ENCODE peak calls at places on chromosomes 2 and 18, in four cellular contexts. One of them, this sample, is unnamed.

GRCh38 chr2:226618875-226619605 is 180.6 kb downstream of the IRS1 start:
- DNase-seq in K562: no peak
- DNase-seq in GM12878: no peak
- DNase-seq in HepG2: peak; percentile 98
- DNase-seq in this sample: peak; percentile 27

GRCh38 chr2:102010767-102011351 is 19.1 kb downstream of the IL1R2 start:
- DNase-seq in HepG2: no peak
- DNase-seq in K562: no peak
- DNase-seq in GM12878: no peak
- DNase-seq in this sample: no peak

GRCh38 chr2:69163109-69163508 is 150.1 kb downstream of the ANTXR1 start:
- DNase-seq in GM12878: peak; percentile 53
- DNase-seq in K562: peak; percentile 42
- DNase-seq in HepG2: no peak
- DNase-seq in this sample: peak; percentile 47

GRCh38 chr2:29580223-29580622 is 341.2 kb downstream of the ALK start:
- DNase-seq in K562: no peak
- DNase-seq in HepG2: no peak
- DNase-seq in GM12878: no peak
- DNase-seq in this sample: no peak

GRCh38 chr18:54924948-54925347 is 34.3 kb downstream of the CCDC68 start:
- DNase-seq in K562: no peak
- DNase-seq in GM12878: no peak
- DNase-seq in HepG2: no peak
- DNase-seq in this sample: no peak

GRCh38 chr2:145617906-145618305 is 1098.0 kb upstream of the ZEB2 start:
- DNase-seq in K562: no peak
- DNase-seq in GM12878: no peak
- DNase-seq in HepG2: no peak
- DNase-seq in this sample: no peak

GRCh38 chr18:57965246-57965645 is 78.8 kb upstream of the NEDD4L start:
- DNase-seq in HepG2: no peak
- DNase-seq in GM12878: no peak
- DNase-seq in K562: no peak
- DNase-seq in this sample: no peak

GRCh38 chr2:100859902-100860301 is 40.0 kb downstream of the NPAS2 start:
- DNase-seq in HepG2: no peak
- DNase-seq in K562: no peak
- DNase-seq in GM12878: no peak
- DNase-seq in this sample: no peak

GRCh38 chr2:240557808-240558207 is at the start of gene ANKMY1:
- DNase-seq in K562: no peak
- DNase-seq in GM12878: no peak
- DNase-seq in HepG2: no peak
- DNase-seq in this sample: no peak

GRCh38 chr2:37618326-37618725 is 53.1 kb downstream of the CDC42EP3 start:
- DNase-seq in K562: no peak
- DNase-seq in GM12878: no peak
- DNase-seq in HepG2: no peak
- DNase-seq in this sample: no peak

GRCh38 chr2:128833628-128834027 is 515.0 kb upstream of the HS6ST1 start:
- DNase-seq in K562: no peak
- DNase-seq in HepG2: no peak
- DNase-seq in GM12878: no peak
- DNase-seq in this sample: no peak

GRCh38 chr2:190947711-190948251 is 66.2 kb downstream of the STAT1 start:
- DNase-seq in K562: no peak
- DNase-seq in GM12878: peak; percentile 45
- DNase-seq in HepG2: peak; percentile 51
- DNase-seq in this sample: peak; percentile 49

GRCh38 chr18:45802814-45803492 is 22.5 kb upstream of the SIGLEC15 start:
- DNase-seq in GM12878: no peak
- DNase-seq in K562: peak; percentile 6
- DNase-seq in HepG2: no peak
- DNase-seq in this sample: peak; percentile 93

GRCh38 chr2:5125017-5125730 is 567.0 kb upstream of the SOX11 start:
- DNase-seq in K562: no peak
- DNase-seq in GM12878: no peak
- DNase-seq in HepG2: no peak
- DNase-seq in this sample: no peak

GRCh38 chr2:1609040-1609439 is 135.3 kb downstream of the PXDN start:
- DNase-seq in GM12878: no peak
- DNase-seq in K562: no peak
- DNase-seq in HepG2: no peak
- DNase-seq in this sample: no peak

GRCh38 chr2:120508581-120509041 is 162.7 kb downstream of the INHBB start:
- DNase-seq in GM12878: no peak
- DNase-seq in HepG2: no peak
- DNase-seq in K562: no peak
- DNase-seq in this sample: no peak

GRCh38 chr2:200442471-200442870 is 67.4 kb downstream of the KCTD18 start:
- DNase-seq in HepG2: no peak
- DNase-seq in GM12878: no peak
- DNase-seq in K562: no peak
- DNase-seq in this sample: no peak

GRCh38 chr2:209977386-209978239 is 24.8 kb upstream of the RPE start:
- DNase-seq in GM12878: peak; percentile 21
- DNase-seq in K562: peak; percentile 34
- DNase-seq in HepG2: peak; percentile 39
- DNase-seq in this sample: peak; percentile 28

GRCh38 chr2:214856116-214856515 is 46.6 kb upstream of the BARD1 start:
- DNase-seq in K562: no peak
- DNase-seq in HepG2: no peak
- DNase-seq in GM12878: no peak
- DNase-seq in this sample: no peak

GRCh38 chr2:115880558-115880957 is 1438.1 kb downstream of the DPP10 start:
- DNase-seq in GM12878: no peak
- DNase-seq in K562: no peak
- DNase-seq in HepG2: no peak
- DNase-seq in this sample: no peak

GRCh38 chr2:71935291-71935848 is 212.3 kb downstream of the CYP26B1 start:
- DNase-seq in GM12878: no peak
- DNase-seq in HepG2: no peak
- DNase-seq in K562: no peak
- DNase-seq in this sample: no peak

GRCh38 chr2:36615214-36615613 is 17.2 kb upstream of the FEZ2 start:
- DNase-seq in K562: peak; percentile 14
- DNase-seq in HepG2: no peak
- DNase-seq in GM12878: no peak
- DNase-seq in this sample: no peak

GRCh38 chr2:45595724-45596435 is 15.2 kb downstream of the SRBD1 start:
- DNase-seq in GM12878: no peak
- DNase-seq in HepG2: no peak
- DNase-seq in K562: no peak
- DNase-seq in this sample: no peak

GRCh38 chr2:2868065-2868464 is 509.6 kb downstream of the EIPR1 start:
- DNase-seq in K562: no peak
- DNase-seq in HepG2: no peak
- DNase-seq in GM12878: no peak
- DNase-seq in this sample: no peak

GRCh38 chr18:2978626-2979025 is 34.3 kb downstream of the LPIN2 start:
- DNase-seq in GM12878: no peak
- DNase-seq in HepG2: no peak
- DNase-seq in K562: no peak
- DNase-seq in this sample: no peak

GRCh38 chr2:111698743-111699554 is 185.0 kb downstream of the ANAPC1 start:
- DNase-seq in GM12878: no peak
- DNase-seq in K562: peak; percentile 96
- DNase-seq in HepG2: peak; percentile 94
- DNase-seq in this sample: peak; percentile 95

GRCh38 chr2:85804026-85804425 is 50.2 kb downstream of the ATOH8 start:
- DNase-seq in GM12878: no peak
- DNase-seq in K562: no peak
- DNase-seq in HepG2: no peak
- DNase-seq in this sample: no peak

GRCh38 chr2:54329482-54330225 is 73.6 kb upstream of the TSPYL6 start:
- DNase-seq in GM12878: no peak
- DNase-seq in K562: no peak
- DNase-seq in HepG2: peak; percentile 44
- DNase-seq in this sample: no peak

GRCh38 chr2:98835831-98836385 is 100.1 kb downstream of the CRACDL start:
- DNase-seq in HepG2: no peak
- DNase-seq in GM12878: peak; percentile 4
- DNase-seq in K562: no peak
- DNase-seq in this sample: no peak

GRCh38 chr2:200752332-200752731 is 59.4 kb upstream of the BZW1 start:
- DNase-seq in HepG2: no peak
- DNase-seq in GM12878: no peak
- DNase-seq in K562: no peak
- DNase-seq in this sample: no peak

GRCh38 chr2:43225093-43225787 is 1.2 kb downstream of the ZFP36L2 start:
- DNase-seq in K562: peak; percentile 78
- DNase-seq in HepG2: no peak
- DNase-seq in GM12878: no peak
- DNase-seq in this sample: no peak

GRCh38 chr18:31511098-31511497 is 13.1 kb downstream of the DSG2 start:
- DNase-seq in GM12878: no peak
- DNase-seq in K562: no peak
- DNase-seq in HepG2: no peak
- DNase-seq in this sample: no peak

DNA sequence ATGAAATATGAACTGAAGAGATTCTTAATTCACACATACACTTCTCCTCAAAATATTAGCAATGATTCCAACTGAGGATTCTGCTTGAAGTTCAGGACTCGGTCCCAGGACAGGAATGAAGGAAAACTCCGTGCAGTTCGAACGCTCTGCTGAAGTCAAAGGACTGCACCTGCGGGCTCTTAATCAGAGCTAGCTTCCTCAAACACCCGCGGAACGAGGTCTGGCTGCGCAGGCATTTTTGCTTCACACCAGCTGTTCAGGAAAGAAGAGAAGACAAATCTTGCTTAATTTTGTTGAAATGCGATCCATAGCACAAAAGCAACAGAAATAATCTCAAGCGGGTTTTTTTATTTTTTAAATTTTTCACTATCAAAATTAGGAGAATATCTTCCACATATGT is 175.6 kb downstream of the LAMA1 start:
- DNase-seq in HepG2: no peak
- DNase-seq in K562: no peak
- DNase-seq in GM12878: no peak
- DNase-seq in this sample: no peak
- TF ChIP-seq CEBPB in HepG2: no peak
- TF ChIP-seq CEBPB in K562: no peak
- TF ChIP-seq CEBPB in GM12878: no peak
- TF ChIP-seq CEBPB in this sample: no peak

DNA sequence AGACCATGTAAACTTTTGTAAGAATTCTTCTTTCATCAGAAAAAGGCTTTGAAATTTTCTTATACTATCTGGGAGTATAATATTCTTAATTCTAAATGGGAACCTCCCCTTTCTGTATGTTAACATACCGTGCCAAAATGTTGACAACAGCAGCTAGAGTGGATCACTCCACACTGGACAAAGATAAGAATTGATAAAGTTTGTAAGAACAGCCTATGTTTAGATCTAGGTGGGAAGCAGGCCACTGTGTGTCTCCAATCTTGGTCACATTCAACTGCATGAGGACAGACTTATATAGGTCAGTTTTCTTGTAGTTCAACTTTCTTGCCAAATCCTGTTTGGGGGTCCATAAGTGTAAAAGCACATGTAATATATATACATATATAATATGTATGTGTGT is 235.7 kb downstream of the RPIA start:
- DNase-seq in K562: no peak
- DNase-seq in HepG2: no peak
- DNase-seq in GM12878: no peak
- DNase-seq in this sample: no peak
- TF ChIP-seq ZBTB33 in K562: no peak
- TF ChIP-seq ZBTB33 in HepG2: no peak
- TF ChIP-seq ZBTB33 in GM12878: no peak
- TF ChIP-seq ZBTB33 in this sample: no peak

DNA sequence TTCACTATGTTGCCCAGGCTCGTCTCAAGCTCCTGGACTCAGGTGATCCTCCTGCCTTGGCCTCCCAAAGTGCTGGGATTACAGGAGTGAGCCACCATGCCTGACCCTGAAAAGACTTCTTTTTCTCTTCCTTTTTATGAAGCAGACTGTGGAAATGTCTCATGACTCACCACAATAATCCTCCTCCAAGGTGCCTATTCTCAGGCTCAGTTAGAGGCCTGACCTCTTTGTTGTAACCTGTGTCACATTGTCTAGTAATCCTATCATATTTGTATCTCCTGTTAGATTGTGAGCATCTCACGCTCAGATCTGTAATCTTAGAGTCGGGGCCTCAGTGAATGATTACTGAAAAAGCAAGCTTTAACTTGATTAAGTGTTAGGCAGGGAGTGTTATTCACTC is 18.3 kb upstream of the TAF4B start:
- DNase-seq in GM12878: no peak
- DNase-seq in HepG2: no peak
- DNase-seq in K562: no peak
- DNase-seq in this sample: no peak
- TF ChIP-seq CEBPB in GM12878: no peak
- TF ChIP-seq CEBPB in HepG2: no peak
- TF ChIP-seq CEBPB in K562: no peak
- TF ChIP-seq CEBPB in this sample: no peak

GRCh38 chr2:205650450-205650849 is 31.9 kb upstream of the NRP2 start:
- DNase-seq in K562: no peak
- DNase-seq in HepG2: no peak
- DNase-seq in GM12878: no peak
- DNase-seq in this sample: no peak
- TF ChIP-seq ZBTB33 in K562: no peak
- TF ChIP-seq ZBTB33 in HepG2: no peak
- TF ChIP-seq ZBTB33 in GM12878: no peak
- TF ChIP-seq ZBTB33 in this sample: no peak

This sample was measured in HCT116.